ENCODE peak calls at places on chromosomes 13 and 19, in nine cellular contexts. One of them, this sample, is unnamed.
A peak's percentile ranks its signal among the peaks of the same experiment; 100 is the strongest.

GRCh38 chr13:51765142-51765515 is 38.8 kb downstream of the DHRS12 start:
- DNase-seq in breast epithelium: no peak
- DNase-seq in psoas muscle: no peak
- DNase-seq in heart left ventricle: no peak
- DNase-seq in heart right ventricle: no peak
- DNase-seq in left ventricle myocardium inferior: no peak
- DNase-seq in SK-N-SH: no peak
- DNase-seq in fibroblast of lung: peak; percentile 17
- DNase-seq in AG04450: no peak
- DNase-seq in this sample: no peak

GRCh38 chr19:29812881-29813275 is 1.1 kb downstream of the CCNE1 start:
- DNase-seq in breast epithelium: no peak
- DNase-seq in psoas muscle: peak; percentile 30
- DNase-seq in heart left ventricle: no peak
- DNase-seq in heart right ventricle: no peak
- DNase-seq in left ventricle myocardium inferior: no peak
- DNase-seq in SK-N-SH: no peak
- DNase-seq in fibroblast of lung: no peak
- DNase-seq in AG04450: no peak
- DNase-seq in this sample: peak; percentile 59

GRCh38 chr19:1852294-1852646 is 4.0 kb upstream of the REXO1 start:
- DNase-seq in breast epithelium: no peak
- DNase-seq in psoas muscle: no peak
- DNase-seq in heart left ventricle: no peak
- DNase-seq in heart right ventricle: no peak
- DNase-seq in left ventricle myocardium inferior: no peak
- DNase-seq in SK-N-SH: no peak
- DNase-seq in fibroblast of lung: no peak
- DNase-seq in AG04450: no peak
- DNase-seq in this sample: no peak

GRCh38 chr19:51366999-51367564 is 894 bp upstream of the ETFB start:
- DNase-seq in breast epithelium: no peak
- DNase-seq in psoas muscle: no peak
- DNase-seq in heart left ventricle: peak; percentile 31
- DNase-seq in heart right ventricle: peak; percentile 50
- DNase-seq in left ventricle myocardium inferior: peak; percentile 41
- DNase-seq in SK-N-SH: peak; percentile 44
- DNase-seq in fibroblast of lung: no peak
- DNase-seq in AG04450: no peak
- DNase-seq in this sample: peak; percentile 90

GRCh38 chr19:56091066-56091490 is 30.0 kb downstream of the ZNF787 start:
- DNase-seq in breast epithelium: no peak
- DNase-seq in psoas muscle: no peak
- DNase-seq in heart left ventricle: no peak
- DNase-seq in heart right ventricle: no peak
- DNase-seq in left ventricle myocardium inferior: no peak
- DNase-seq in SK-N-SH: no peak
- DNase-seq in fibroblast of lung: peak; percentile 55
- DNase-seq in AG04450: no peak
- DNase-seq in this sample: no peak

GRCh38 chr19:9936151-9937000 is at the start of gene OLFM2:
- DNase-seq in breast epithelium: no peak
- DNase-seq in psoas muscle: no peak
- DNase-seq in heart left ventricle: peak; percentile 13
- DNase-seq in heart right ventricle: peak; percentile 42
- DNase-seq in left ventricle myocardium inferior: peak; percentile 34
- DNase-seq in SK-N-SH: peak; percentile 93
- DNase-seq in fibroblast of lung: no peak
- DNase-seq in AG04450: no peak
- DNase-seq in this sample: peak; percentile 75

GRCh38 chr19:18020212-18021067 is 12.5 kb downstream of the ARRDC2 start:
- DNase-seq in breast epithelium: peak; percentile 82
- DNase-seq in psoas muscle: peak; percentile 99
- DNase-seq in heart left ventricle: peak; percentile 86
- DNase-seq in heart right ventricle: peak; percentile 95
- DNase-seq in left ventricle myocardium inferior: peak; percentile 96
- DNase-seq in SK-N-SH: peak; percentile 58
- DNase-seq in fibroblast of lung: no peak
- DNase-seq in AG04450: no peak
- DNase-seq in this sample: peak; percentile 99

GRCh38 chr13:74641586-74641985 is 507.4 kb upstream of the KLF12 start:
- DNase-seq in breast epithelium: no peak
- DNase-seq in psoas muscle: no peak
- DNase-seq in heart left ventricle: no peak
- DNase-seq in heart right ventricle: no peak
- DNase-seq in left ventricle myocardium inferior: no peak
- DNase-seq in SK-N-SH: no peak
- DNase-seq in fibroblast of lung: peak; percentile 55
- DNase-seq in AG04450: peak; percentile 24
- DNase-seq in this sample: no peak

GRCh38 chr13:60137911-60138570 is 25.7 kb downstream of the DIAPH3 start:
- DNase-seq in breast epithelium: no peak
- DNase-seq in psoas muscle: no peak
- DNase-seq in heart left ventricle: no peak
- DNase-seq in heart right ventricle: no peak
- DNase-seq in left ventricle myocardium inferior: no peak
- DNase-seq in SK-N-SH: no peak
- DNase-seq in fibroblast of lung: no peak
- DNase-seq in AG04450: no peak
- DNase-seq in this sample: no peak

GRCh38 chr13:49454388-49455015 is 10.4 kb downstream of the SETDB2 start:
- DNase-seq in breast epithelium: no peak
- DNase-seq in psoas muscle: no peak
- DNase-seq in heart left ventricle: no peak
- DNase-seq in heart right ventricle: no peak
- DNase-seq in left ventricle myocardium inferior: no peak
- DNase-seq in SK-N-SH: no peak
- DNase-seq in fibroblast of lung: peak; percentile 83
- DNase-seq in AG04450: peak; percentile 77
- DNase-seq in this sample: no peak

GRCh38 chr13:73835138-73835721 is 299.0 kb downstream of the KLF12 start:
- DNase-seq in breast epithelium: no peak
- DNase-seq in psoas muscle: no peak
- DNase-seq in heart left ventricle: no peak
- DNase-seq in heart right ventricle: no peak
- DNase-seq in left ventricle myocardium inferior: no peak
- DNase-seq in SK-N-SH: peak; percentile 33
- DNase-seq in fibroblast of lung: peak; percentile 68
- DNase-seq in AG04450: no peak
- DNase-seq in this sample: no peak

GRCh38 chr13:28754698-28755545 is 36.2 kb upstream of the SLC46A3 start:
- DNase-seq in breast epithelium: no peak
- DNase-seq in psoas muscle: peak; percentile 60
- DNase-seq in heart left ventricle: peak; percentile 52
- DNase-seq in heart right ventricle: peak; percentile 45
- DNase-seq in left ventricle myocardium inferior: peak; percentile 36
- DNase-seq in SK-N-SH: peak; percentile 38
- DNase-seq in fibroblast of lung: peak; percentile 1
- DNase-seq in AG04450: no peak
- DNase-seq in this sample: peak; percentile 72

GRCh38 chr13:25171517-25172302 is at the start of gene AMER2:
- DNase-seq in breast epithelium: no peak
- DNase-seq in psoas muscle: no peak
- DNase-seq in heart left ventricle: no peak
- DNase-seq in heart right ventricle: peak; percentile 22
- DNase-seq in left ventricle myocardium inferior: peak; percentile 20
- DNase-seq in SK-N-SH: peak; percentile 75
- DNase-seq in fibroblast of lung: peak; percentile 12
- DNase-seq in AG04450: no peak
- DNase-seq in this sample: no peak

GRCh38 chr13:42367836-42368235 is 95.9 kb downstream of the AKAP11 start:
- DNase-seq in breast epithelium: no peak
- DNase-seq in psoas muscle: no peak
- DNase-seq in heart left ventricle: no peak
- DNase-seq in heart right ventricle: no peak
- DNase-seq in left ventricle myocardium inferior: no peak
- DNase-seq in SK-N-SH: no peak
- DNase-seq in fibroblast of lung: peak; percentile 43
- DNase-seq in AG04450: no peak
- DNase-seq in this sample: no peak

GRCh38 chr19:41302624-41303351 is 7.2 kb upstream of the CCDC97 start:
- DNase-seq in breast epithelium: no peak
- DNase-seq in psoas muscle: no peak
- DNase-seq in heart left ventricle: no peak
- DNase-seq in heart right ventricle: no peak
- DNase-seq in left ventricle myocardium inferior: no peak
- DNase-seq in SK-N-SH: no peak
- DNase-seq in fibroblast of lung: no peak
- DNase-seq in AG04450: no peak
- DNase-seq in this sample: no peak

GRCh38 chr13:21326155-21327030 is 132.7 kb downstream of the ZDHHC20 start:
- DNase-seq in breast epithelium: no peak
- DNase-seq in psoas muscle: no peak
- DNase-seq in heart left ventricle: no peak
- DNase-seq in heart right ventricle: no peak
- DNase-seq in left ventricle myocardium inferior: no peak
- DNase-seq in SK-N-SH: peak; percentile 70
- DNase-seq in fibroblast of lung: peak; percentile 24
- DNase-seq in AG04450: peak; percentile 7
- DNase-seq in this sample: no peak

DNA sequence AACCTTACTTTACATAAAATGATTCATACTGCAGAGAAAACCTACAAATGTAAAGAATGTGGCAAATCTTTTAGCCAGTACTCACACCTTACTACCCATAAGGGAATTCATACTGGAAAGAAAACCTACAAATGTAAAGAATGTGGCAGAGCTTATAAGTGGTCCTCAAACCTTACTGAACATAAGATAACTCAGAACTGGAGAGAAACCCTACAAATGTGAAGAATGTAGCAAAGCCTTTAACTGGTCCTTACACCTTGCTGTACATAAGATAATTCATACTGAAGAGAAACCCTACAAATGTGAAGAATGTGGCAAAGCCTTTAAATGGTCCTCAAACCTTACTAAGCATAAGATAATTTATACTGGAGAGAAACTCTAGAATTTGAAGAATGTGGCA is 90.1 kb downstream of the ZNF675 start:
- DNase-seq in breast epithelium: no peak
- DNase-seq in psoas muscle: no peak
- DNase-seq in heart left ventricle: no peak
- DNase-seq in heart right ventricle: no peak
- DNase-seq in left ventricle myocardium inferior: no peak
- DNase-seq in SK-N-SH: no peak
- DNase-seq in fibroblast of lung: no peak
- DNase-seq in AG04450: no peak
- DNase-seq in this sample: no peak
- H3K9me3 ChIP-seq in breast epithelium: peaks cover 16% of the 10 kb centered on the region
- H3K9me3 ChIP-seq in psoas muscle: no peaks in the 10 kb centered on the region
- H3K9me3 ChIP-seq in heart left ventricle: peaks cover 10% of the 10 kb centered on the region
- H3K9me3 ChIP-seq in heart right ventricle: peaks cover 12% of the 10 kb centered on the region
- H3K9me3 ChIP-seq in left ventricle myocardium inferior: peaks cover 9% of the 10 kb centered on the region
- H3K9me3 ChIP-seq in SK-N-SH: no peaks in the 10 kb centered on the region
- H3K9me3 ChIP-seq in fibroblast of lung: no peaks in the 10 kb centered on the region
- H3K9me3 ChIP-seq in AG04450: peaks cover 10% of the 10 kb centered on the region
- H3K9me3 ChIP-seq in this sample: no peaks in the 10 kb centered on the region

DNA sequence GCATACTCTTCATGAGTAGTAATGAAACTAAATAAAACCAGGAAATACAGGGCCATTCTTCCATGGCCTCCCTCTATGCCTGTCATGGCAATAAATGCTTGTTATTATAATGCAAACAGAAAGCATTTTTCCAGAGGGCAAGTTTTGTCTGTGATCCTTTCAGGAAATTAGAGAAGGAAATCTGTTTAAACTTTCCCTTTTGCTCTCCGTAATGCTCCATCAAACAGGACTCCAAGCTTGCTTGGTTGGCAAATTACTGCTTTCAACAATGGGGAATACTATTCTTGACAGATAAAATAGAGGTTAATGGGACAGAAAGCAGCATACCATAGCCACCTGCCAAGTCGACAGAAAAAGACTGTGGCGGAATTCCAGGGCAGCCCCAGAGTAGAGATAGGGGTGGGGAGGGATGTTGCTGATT is 252.5 kb downstream of the LHFPL6 start:
- DNase-seq in breast epithelium: no peak
- DNase-seq in psoas muscle: no peak
- DNase-seq in heart left ventricle: peak; percentile 52
- DNase-seq in heart right ventricle: peak; percentile 35
- DNase-seq in left ventricle myocardium inferior: peak; percentile 53
- DNase-seq in SK-N-SH: no peak
- DNase-seq in fibroblast of lung: no peak
- DNase-seq in AG04450: no peak
- DNase-seq in this sample: no peak
- H3K27ac ChIP-seq in breast epithelium: peak overlapping the region; percentile 51
- H3K27ac ChIP-seq in psoas muscle: no peak overlapping the region
- H3K27ac ChIP-seq in heart left ventricle: peak overlapping the region; percentile 82
- H3K27ac ChIP-seq in heart right ventricle: no peak overlapping the region
- H3K27ac ChIP-seq in left ventricle myocardium inferior: peak overlapping the region; percentile 79
- H3K27ac ChIP-seq in SK-N-SH: no peak overlapping the region
- H3K27ac ChIP-seq in fibroblast of lung: no peak overlapping the region
- H3K27ac ChIP-seq in AG04450: no peak overlapping the region
- H3K27ac ChIP-seq in this sample: no peak overlapping the region

DNA sequence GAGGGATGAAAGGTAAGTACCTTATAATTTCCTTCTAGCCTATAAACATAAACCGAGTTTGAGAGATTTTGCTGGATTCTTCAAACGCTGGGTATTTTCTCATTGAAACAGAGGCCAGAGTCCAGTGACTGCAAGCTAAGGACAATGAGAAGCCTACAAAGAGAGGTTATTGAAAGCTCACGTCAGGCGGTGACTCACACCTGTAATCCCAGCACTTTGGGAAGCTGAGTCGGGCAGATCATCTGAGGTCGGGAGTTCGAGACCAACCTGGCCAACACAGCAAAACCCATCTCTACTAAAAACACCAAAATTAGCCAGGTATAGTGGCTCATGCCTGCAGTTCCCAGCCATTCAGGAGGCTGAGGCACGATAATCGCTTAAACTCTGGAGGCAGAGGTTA is 15.0 kb upstream of the ZNF69 start:
- DNase-seq in breast epithelium: no peak
- DNase-seq in psoas muscle: no peak
- DNase-seq in heart left ventricle: no peak
- DNase-seq in heart right ventricle: no peak
- DNase-seq in left ventricle myocardium inferior: no peak
- DNase-seq in SK-N-SH: no peak
- DNase-seq in fibroblast of lung: no peak
- DNase-seq in AG04450: no peak
- DNase-seq in this sample: no peak
- H3K9me3 ChIP-seq in breast epithelium: peaks cover 41% of the 10 kb centered on the region
- H3K9me3 ChIP-seq in psoas muscle: peaks cover 29% of the 10 kb centered on the region
- H3K9me3 ChIP-seq in heart left ventricle: peaks cover 44% of the 10 kb centered on the region
- H3K9me3 ChIP-seq in heart right ventricle: peaks cover 42% of the 10 kb centered on the region
- H3K9me3 ChIP-seq in left ventricle myocardium inferior: peaks cover 46% of the 10 kb centered on the region
- H3K9me3 ChIP-seq in SK-N-SH: peaks cover 8% of the 10 kb centered on the region
- H3K9me3 ChIP-seq in fibroblast of lung: peaks cover 3% of the 10 kb centered on the region
- H3K9me3 ChIP-seq in AG04450: peaks cover 26% of the 10 kb centered on the region
- H3K9me3 ChIP-seq in this sample: peaks cover 20% of the 10 kb centered on the region

GRCh38 chr13:112756511-112756966 is 66.7 kb downstream of the ATP11A start:
- DNase-seq in breast epithelium: no peak
- DNase-seq in psoas muscle: peak; percentile 42
- DNase-seq in heart left ventricle: peak; percentile 4
- DNase-seq in heart right ventricle: no peak
- DNase-seq in left ventricle myocardium inferior: no peak
- DNase-seq in SK-N-SH: peak; percentile 62
- DNase-seq in fibroblast of lung: no peak
- DNase-seq in AG04450: no peak
- DNase-seq in this sample: peak; percentile 74
- H3K27ac ChIP-seq in breast epithelium: peak overlapping the region; percentile 54
- H3K27ac ChIP-seq in psoas muscle: no peak overlapping the region
- H3K27ac ChIP-seq in heart left ventricle: no peak overlapping the region
- H3K27ac ChIP-seq in heart right ventricle: no peak overlapping the region
- H3K27ac ChIP-seq in left ventricle myocardium inferior: no peak overlapping the region
- H3K27ac ChIP-seq in SK-N-SH: no peak overlapping the region
- H3K27ac ChIP-seq in fibroblast of lung: no peak overlapping the region
- H3K27ac ChIP-seq in AG04450: no peak overlapping the region
- H3K27ac ChIP-seq in this sample: no peak overlapping the region

GRCh38 chr19:53655042-53655665 is 23.4 kb downstream of the DPRX start:
- DNase-seq in breast epithelium: no peak
- DNase-seq in psoas muscle: no peak
- DNase-seq in heart left ventricle: no peak
- DNase-seq in heart right ventricle: no peak
- DNase-seq in left ventricle myocardium inferior: no peak
- DNase-seq in SK-N-SH: no peak
- DNase-seq in fibroblast of lung: no peak
- DNase-seq in AG04450: no peak
- DNase-seq in this sample: no peak
- H3K9me3 ChIP-seq in breast epithelium: no peaks in the 10 kb centered on the region
- H3K9me3 ChIP-seq in psoas muscle: peaks cover 6% of the 10 kb centered on the region
- H3K9me3 ChIP-seq in heart left ventricle: peaks cover 15% of the 10 kb centered on the region
- H3K9me3 ChIP-seq in heart right ventricle: peaks cover 38% of the 10 kb centered on the region
- H3K9me3 ChIP-seq in left ventricle myocardium inferior: peaks cover 29% of the 10 kb centered on the region
- H3K9me3 ChIP-seq in SK-N-SH: no peaks in the 10 kb centered on the region
- H3K9me3 ChIP-seq in fibroblast of lung: no peaks in the 10 kb centered on the region
- H3K9me3 ChIP-seq in AG04450: peaks cover 77% of the 10 kb centered on the region
- H3K9me3 ChIP-seq in this sample: no peaks in the 10 kb centered on the region

This sample was measured in kidney.